ENCODE peak calls at places on chromosomes 13 and 19, in five cellular contexts. P, E, N, L and X are unnamed samples.

GRCh38 chr13:113989585-113990300 is 15.9 kb upstream of the C13orf46 start:
- DNase-seq in L (no peak), P (no peak), E (peak), N (no peak), X (no peak)

GRCh38 chr13:70108276-70108845 is at the start of gene KLHL1:
- DNase-seq in L (no peak), P (no peak), N (no peak), E (no peak), X (peak)

GRCh38 chr19:911197-912033 is 1.6 kb downstream of the R3HDM4 start:
- DNase-seq in E (no peak), L (no peak), P (no peak), N (no peak), X (peak)

GRCh38 chr19:44585371-44586141 is 27.8 kb upstream of the IGSF23 start:
- DNase-seq in L (no peak), E (no peak), P (peak), N (no peak), X (no peak)

GRCh38 chr13:35349673-35350278 is 126.7 kb downstream of the MAB21L1 start:
- DNase-seq in E (no peak), P (no peak), L (no peak), N (no peak), X (no peak)

GRCh38 chr19:32767951-32768679 is 48.5 kb downstream of the TDRD12 start:
- DNase-seq in P (no peak), L (no peak), E (no peak), N (no peak), X (no peak)

GRCh38 chr19:10219678-10220077 is 11.5 kb downstream of the S1PR2 start:
- DNase-seq in P (no peak), L (no peak), E (no peak), N (no peak), X (no peak)

GRCh38 chr13:50428183-50428877 is 413.1 kb downstream of the KCNRG start:
- DNase-seq in E (no peak), N (no peak), P (no peak), L (no peak), X (no peak)

GRCh38 chr13:39688278-39688677 is 32.8 kb downstream of the COG6 start:
- DNase-seq in L (no peak), N (no peak), P (no peak), E (peak), X (no peak)

GRCh38 chr19:15529774-15530372 is 21.5 kb downstream of the CYP4F22 start:
- DNase-seq in L (no peak), E (no peak), N (no peak), P (no peak), X (no peak)

GRCh38 chr19:46670874-46671273 is 9.9 kb upstream of the DACT3 start:
- DNase-seq in P (no peak), L (no peak), E (no peak), N (no peak), X (no peak)

GRCh38 chr13:107518292-107518691 is 697.0 kb downstream of the LIG4 start:
- DNase-seq in P (no peak), E (no peak), L (no peak), N (no peak), X (no peak)

GRCh38 chr13:108933061-108933460 is 303.6 kb downstream of the MYO16 start:
- DNase-seq in L (no peak), N (no peak), P (no peak), E (no peak), X (no peak)

GRCh38 chr19:29731331-29731850 is 16.3 kb upstream of the C19orf12 start:
- DNase-seq in P (no peak), L (no peak), N (no peak), E (no peak), X (no peak)

GRCh38 chr13:41411536-41411935 is 45.8 kb upstream of the RGCC start:
- DNase-seq in E (no peak), P (peak), L (no peak), N (no peak), X (no peak)

GRCh38 chr19:14536926-14537692 is 7.7 kb downstream of the TECR start:
- DNase-seq in P (no peak), N (peak), L (peak), E (peak), X (peak)

GRCh38 chr13:36706755-36707154 is 32.9 kb downstream of the SERTM1 start:
- DNase-seq in L (no peak), E (no peak), N (no peak), P (peak), X (no peak)

GRCh38 chr19:1494115-1494815 is 3.3 kb downstream of the REEP6 start:
- DNase-seq in N (no peak), E (no peak), P (no peak), L (no peak), X (no peak)

DNA sequence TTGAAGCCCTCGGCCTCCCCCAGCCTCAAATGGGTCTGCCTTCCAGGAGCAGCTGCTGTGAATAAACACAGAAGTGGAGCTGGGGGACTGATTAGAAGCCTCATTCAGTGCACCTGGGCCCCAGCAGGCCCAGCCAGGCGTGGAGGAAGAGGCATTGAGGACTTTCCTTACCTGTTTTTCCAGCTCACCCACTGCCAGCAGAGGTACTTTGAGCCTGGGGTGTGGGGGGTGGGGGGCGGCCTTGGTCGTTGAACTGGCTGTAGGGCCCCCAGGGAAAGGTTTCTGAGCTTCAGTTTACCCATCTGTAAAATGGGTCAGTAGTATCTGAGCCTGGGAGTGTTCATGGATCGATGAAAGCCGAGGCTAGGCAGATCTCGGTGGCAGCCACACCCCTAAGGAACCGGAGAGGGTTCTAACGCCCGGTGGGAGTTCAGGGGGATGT is 1.5 kb downstream of the CERS4 start:
- DNase-seq in N (no peak), L (no peak), P (no peak), E (no peak), X (no peak)
- TF ChIP-seq CTCF in N (no peak), L (no peak), P (no peak), E (no peak), X (no peak)

GRCh38 chr19:18203863-18204393 is at the start of gene RAB3A:
- DNase-seq in P (peak), E (peak), L (peak), N (peak), X (peak)

GRCh38 chr19:18203408-18203862 is 407 bp downstream of the RAB3A start:
- DNase-seq in P (no peak), N (peak), L (no peak), E (peak), X (no peak)

GRCh38 chr19:18205180-18205915 is 1.5 kb upstream of the RAB3A start:
- DNase-seq in N (peak), P (peak), E (peak), L (peak), X (peak)

GRCh38 chr19:18204394-18205179 is 745 bp upstream of the RAB3A start:
- DNase-seq in N (peak), P (no peak), E (no peak), L (peak), X (peak)

GRCh38 chr19:18202759-18203407 is 959 bp downstream of the RAB3A start:
- DNase-seq in N (no peak), P (no peak), E (peak), L (peak), X (peak)
- TF ChIP-seq CTCF in N (peak), P (peak), E (no peak), L (no peak), X (no peak)

GRCh38 chr19:3291644-3292043 is 67.2 kb downstream of the CELF5 start:
- DNase-seq in E (no peak), L (no peak), N (no peak), P (no peak), X (no peak)

GRCh38 chr19:3294080-3294850 is 69.8 kb downstream of the CELF5 start:
- DNase-seq in E (no peak), P (no peak), N (no peak), L (no peak), X (no peak)

GRCh38 chr19:3293560-3293959 is 69.1 kb downstream of the CELF5 start:
- DNase-seq in E (no peak), P (no peak), L (no peak), N (no peak), X (no peak)

GRCh38 chr19:3295581-3295980 is 70.8 kb upstream of the NFIC start:
- DNase-seq in P (no peak), N (no peak), L (no peak), E (no peak), X (no peak)

GRCh38 chr19:3292958-3293529 is 68.6 kb downstream of the CELF5 start:
- DNase-seq in P (no peak), E (no peak), N (no peak), L (no peak), X (no peak)
- TF ChIP-seq CTCF in P (no peak), E (no peak), N (no peak), L (no peak), X (no peak)

GRCh38 chr13:26228080-26228479 is 6.0 kb upstream of the RNF6 start:
- DNase-seq in L (no peak), N (no peak), E (no peak), P (no peak), X (no peak)

GRCh38 chr13:26222523-26223046 is 471 bp upstream of the RNF6 start:
- DNase-seq in P (no peak), E (no peak), N (no peak), L (no peak), X (no peak)

GRCh38 chr13:26227396-26227971 is 5.4 kb upstream of the RNF6 start:
- DNase-seq in E (no peak), L (no peak), P (no peak), N (no peak), X (no peak)

GRCh38 chr13:26229080-26229615 is 7.0 kb upstream of the RNF6 start:
- DNase-seq in E (peak), N (no peak), L (no peak), P (no peak), X (no peak)

DNA sequence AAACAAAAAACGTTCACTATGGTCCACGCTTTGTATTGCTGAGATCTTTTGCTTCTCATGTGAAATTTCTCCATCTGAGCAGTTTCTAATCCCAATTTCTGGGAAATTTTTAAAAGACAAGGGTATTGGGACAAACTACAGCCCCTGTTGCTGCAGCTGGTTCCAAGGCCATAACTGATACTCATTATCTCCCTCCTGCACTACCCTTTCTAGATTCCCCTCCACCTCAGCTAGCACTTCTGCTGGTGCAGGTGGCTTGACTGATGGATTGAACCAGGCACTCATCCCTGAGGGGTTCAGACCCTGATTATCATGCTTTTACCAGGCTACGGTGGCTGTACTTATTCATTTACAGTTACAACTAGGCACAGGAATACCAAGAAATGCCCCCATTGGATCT is 4.1 kb upstream of the RNF6 start:
- DNase-seq in P (no peak), N (no peak), E (no peak), L (no peak), X (no peak)
- TF ChIP-seq CTCF in P (no peak), N (no peak), E (no peak), L (no peak), X (no peak)

DNA sequence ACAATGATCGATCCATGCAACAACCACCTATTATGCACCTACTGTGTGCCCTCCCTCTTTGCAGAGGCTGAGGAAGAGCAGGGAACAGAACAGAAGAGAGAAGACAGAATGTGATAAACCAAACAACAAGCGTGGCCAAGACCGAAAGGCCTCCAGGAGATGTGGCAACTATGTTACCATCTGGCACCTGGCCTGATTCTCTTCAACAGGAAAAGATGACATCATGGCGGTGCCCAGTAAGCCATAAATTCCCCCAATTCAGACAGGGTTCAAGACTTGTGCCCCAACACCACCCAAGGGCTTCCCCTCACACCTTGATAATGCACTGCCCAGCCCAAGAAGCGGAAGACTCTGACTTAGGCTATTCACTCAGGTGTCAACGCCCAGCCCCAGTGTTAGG is 44.3 kb downstream of the SLC7A1 start:
- DNase-seq in E (no peak), N (no peak), P (no peak), L (no peak), X (no peak)
- TF ChIP-seq CTCF in E (no peak), N (no peak), P (no peak), L (no peak), X (no peak)

GRCh38 chr13:90968510-90968909 is 379.0 kb upstream of the MIR17HG start:
- DNase-seq in L (no peak), P (no peak), N (no peak), E (no peak), X (peak)
- TF ChIP-seq CTCF in L (no peak), P (no peak), N (no peak), E (peak), X (peak)

DNA sequence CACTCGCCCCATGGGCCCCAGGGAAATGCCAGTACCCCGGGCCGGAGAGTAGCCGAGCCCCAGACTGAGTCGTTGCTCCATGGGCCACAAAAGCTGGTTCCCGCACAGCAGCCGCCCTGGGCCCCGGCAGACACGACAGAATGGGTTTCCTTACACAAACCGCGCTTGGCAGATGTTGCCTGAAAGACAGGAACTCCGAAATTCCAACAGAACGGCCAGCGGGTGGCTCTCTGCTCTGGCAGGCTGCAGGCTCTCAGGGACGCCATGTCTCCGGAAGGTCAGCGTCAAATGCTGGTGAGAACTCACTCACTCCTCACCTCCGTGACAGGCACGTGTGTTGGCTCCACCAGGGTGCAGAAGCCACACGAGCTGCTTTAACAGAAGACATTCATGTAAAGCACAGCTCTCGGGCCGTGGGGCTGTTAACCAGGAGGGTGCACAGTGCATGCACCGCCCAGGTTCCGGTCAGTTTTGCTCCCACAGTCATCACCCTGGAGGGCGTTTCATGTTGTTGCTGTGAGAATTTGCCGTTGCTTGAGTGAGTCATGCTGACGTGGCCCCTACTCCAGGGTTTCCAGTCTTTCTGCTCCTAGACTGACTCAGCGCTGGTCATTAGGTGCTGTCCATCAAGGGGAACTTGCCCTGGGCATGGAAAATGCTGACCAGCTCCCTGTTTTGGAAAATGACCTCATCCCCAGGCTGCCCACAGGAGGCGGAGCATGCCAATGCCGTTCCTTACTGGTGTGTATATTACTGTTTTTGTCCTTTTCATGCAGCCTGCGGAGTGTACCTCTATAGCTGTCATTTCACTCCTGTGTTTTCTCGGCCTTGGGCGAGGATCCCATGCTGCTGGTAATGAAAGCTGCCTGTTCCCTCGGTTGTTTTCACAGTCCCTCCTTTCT is 44.8 kb downstream of the ANKRD10 start:
- DNase-seq in N (peak), E (peak), L (peak), P (peak), X (peak)
- TF ChIP-seq CTCF in N (peak), E (no peak), L (peak), P (peak), X (no peak)

GRCh38 chr19:3302755-3303154 is 63.6 kb upstream of the NFIC start:
- DNase-seq in N (no peak), P (no peak), E (no peak), L (no peak), X (no peak)
- TF ChIP-seq CTCF in N (no peak), P (peak), E (no peak), L (no peak), X (no peak)

DNA sequence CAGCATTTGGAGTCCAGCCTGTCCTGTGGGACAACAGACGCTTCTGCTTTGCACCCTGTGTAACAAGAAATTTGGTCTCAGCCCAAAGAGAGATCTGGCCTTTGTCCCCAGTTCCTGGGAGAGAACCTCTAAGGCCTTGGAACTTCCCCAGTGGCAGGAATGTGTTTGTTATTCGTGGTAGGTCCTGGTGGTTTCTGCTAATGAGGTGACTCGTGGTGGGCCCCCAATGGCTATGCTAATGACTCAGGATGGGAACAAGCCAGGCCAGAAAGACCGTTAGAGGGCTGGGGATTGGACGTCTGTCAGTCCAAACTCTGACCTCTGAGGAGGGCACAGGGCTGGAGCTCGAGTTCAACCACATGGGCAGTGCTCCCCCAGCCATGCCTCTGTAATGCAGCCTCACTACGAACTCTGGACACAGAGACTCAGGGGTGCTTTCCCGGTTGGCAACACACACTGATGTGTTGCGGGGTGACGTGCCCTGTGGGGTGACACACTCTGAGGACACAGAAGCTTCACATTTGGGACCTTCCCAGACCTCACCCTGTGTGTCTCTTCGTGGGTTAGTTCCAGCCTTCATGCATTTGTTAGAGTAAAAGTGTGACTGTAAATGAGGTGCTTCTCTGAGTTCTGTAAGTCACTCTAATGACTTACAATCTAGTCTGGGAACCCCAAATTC is 38.9 kb downstream of the TEX29 start:
- DNase-seq in N (no peak), L (no peak), P (no peak), E (no peak), X (no peak)
- TF ChIP-seq CTCF in N (no peak), L (no peak), P (no peak), E (no peak), X (no peak)